ENCODE peak calls at places on chromosomes 11 and 22, in ten cellular contexts. One of them, this sample, is unnamed.

GRCh38 chr11:128757235-128757711 is 63.4 kb downstream of the FLI1 start:
- DNase-seq in AG10803: no peak
- DNase-seq in kidney glomerular epithelial cell: no peak
- DNase-seq in NCI-H1092: no peak
- DNase-seq in RWPE1: no peak
- DNase-seq in stimulated activated effector memory CD8-positive, alpha-beta T cell treated with anti-CD3 and anti-CD28 coated beads, Interleukin-12 subunit alpha, Interleukin-12 subunit beta, amount 100 ng/mL, for 72 hours: peak
- DNase-seq in skeletal muscle cell: no peak
- DNase-seq in activated gamma-delta T cell treated with anti-CD3 and anti-CD28 coated beads, Interleukin-2, amount 50 U/mL, for 16 hours: peak
- DNase-seq in GM10248: peak
- DNase-seq in stimulated activated CD4-positive, alpha-beta T cell treated with anti-CD3 and anti-CD28 coated beads, Interleukin-15, amount 100 ng/mL, for 1 hour: peak
- DNase-seq in this sample: no peak

GRCh38 chr22:38490915-38491314 is 15.2 kb downstream of the DDX17 start:
- DNase-seq in AG10803: no peak
- DNase-seq in kidney glomerular epithelial cell: peak
- DNase-seq in NCI-H1092: no peak
- DNase-seq in RWPE1: no peak
- DNase-seq in stimulated activated effector memory CD8-positive, alpha-beta T cell treated with anti-CD3 and anti-CD28 coated beads, Interleukin-12 subunit alpha, Interleukin-12 subunit beta, amount 100 ng/mL, for 72 hours: no peak
- DNase-seq in skeletal muscle cell: peak
- DNase-seq in activated gamma-delta T cell treated with anti-CD3 and anti-CD28 coated beads, Interleukin-2, amount 50 U/mL, for 16 hours: no peak
- DNase-seq in GM10248: no peak
- DNase-seq in stimulated activated CD4-positive, alpha-beta T cell treated with anti-CD3 and anti-CD28 coated beads, Interleukin-15, amount 100 ng/mL, for 1 hour: no peak
- DNase-seq in this sample: no peak

GRCh38 chr11:88552377-88553029 is 215.0 kb upstream of the CTSC start:
- DNase-seq in AG10803: peak
- DNase-seq in kidney glomerular epithelial cell: peak
- DNase-seq in NCI-H1092: peak
- DNase-seq in RWPE1: peak
- DNase-seq in stimulated activated effector memory CD8-positive, alpha-beta T cell treated with anti-CD3 and anti-CD28 coated beads, Interleukin-12 subunit alpha, Interleukin-12 subunit beta, amount 100 ng/mL, for 72 hours: peak
- DNase-seq in skeletal muscle cell: no peak
- DNase-seq in activated gamma-delta T cell treated with anti-CD3 and anti-CD28 coated beads, Interleukin-2, amount 50 U/mL, for 16 hours: peak
- DNase-seq in GM10248: peak
- DNase-seq in stimulated activated CD4-positive, alpha-beta T cell treated with anti-CD3 and anti-CD28 coated beads, Interleukin-15, amount 100 ng/mL, for 1 hour: peak
- DNase-seq in this sample: no peak

GRCh38 chr11:131817701-131818188 is 447.3 kb downstream of the NTM start:
- DNase-seq in AG10803: no peak
- DNase-seq in kidney glomerular epithelial cell: no peak
- DNase-seq in NCI-H1092: peak
- DNase-seq in RWPE1: no peak
- DNase-seq in stimulated activated effector memory CD8-positive, alpha-beta T cell treated with anti-CD3 and anti-CD28 coated beads, Interleukin-12 subunit alpha, Interleukin-12 subunit beta, amount 100 ng/mL, for 72 hours: no peak
- DNase-seq in skeletal muscle cell: no peak
- DNase-seq in activated gamma-delta T cell treated with anti-CD3 and anti-CD28 coated beads, Interleukin-2, amount 50 U/mL, for 16 hours: no peak
- DNase-seq in GM10248: no peak
- DNase-seq in stimulated activated CD4-positive, alpha-beta T cell treated with anti-CD3 and anti-CD28 coated beads, Interleukin-15, amount 100 ng/mL, for 1 hour: no peak
- DNase-seq in this sample: no peak

GRCh38 chr11:102457865-102458264 is 5.3 kb upstream of the TMEM123 start:
- DNase-seq in AG10803: no peak
- DNase-seq in kidney glomerular epithelial cell: no peak
- DNase-seq in NCI-H1092: peak
- DNase-seq in RWPE1: no peak
- DNase-seq in stimulated activated effector memory CD8-positive, alpha-beta T cell treated with anti-CD3 and anti-CD28 coated beads, Interleukin-12 subunit alpha, Interleukin-12 subunit beta, amount 100 ng/mL, for 72 hours: peak
- DNase-seq in skeletal muscle cell: no peak
- DNase-seq in activated gamma-delta T cell treated with anti-CD3 and anti-CD28 coated beads, Interleukin-2, amount 50 U/mL, for 16 hours: no peak
- DNase-seq in GM10248: no peak
- DNase-seq in stimulated activated CD4-positive, alpha-beta T cell treated with anti-CD3 and anti-CD28 coated beads, Interleukin-15, amount 100 ng/mL, for 1 hour: no peak
- DNase-seq in this sample: no peak

GRCh38 chr11:107477820-107478219 is 20.2 kb upstream of the CWF19L2 start:
- DNase-seq in AG10803: no peak
- DNase-seq in kidney glomerular epithelial cell: no peak
- DNase-seq in NCI-H1092: no peak
- DNase-seq in RWPE1: no peak
- DNase-seq in stimulated activated effector memory CD8-positive, alpha-beta T cell treated with anti-CD3 and anti-CD28 coated beads, Interleukin-12 subunit alpha, Interleukin-12 subunit beta, amount 100 ng/mL, for 72 hours: no peak
- DNase-seq in skeletal muscle cell: no peak
- DNase-seq in activated gamma-delta T cell treated with anti-CD3 and anti-CD28 coated beads, Interleukin-2, amount 50 U/mL, for 16 hours: no peak
- DNase-seq in GM10248: no peak
- DNase-seq in stimulated activated CD4-positive, alpha-beta T cell treated with anti-CD3 and anti-CD28 coated beads, Interleukin-15, amount 100 ng/mL, for 1 hour: no peak
- DNase-seq in this sample: no peak

GRCh38 chr11:14386895-14387480 is 28.0 kb upstream of the RRAS2 start:
- DNase-seq in AG10803: peak
- DNase-seq in kidney glomerular epithelial cell: peak
- DNase-seq in NCI-H1092: peak
- DNase-seq in RWPE1: no peak
- DNase-seq in stimulated activated effector memory CD8-positive, alpha-beta T cell treated with anti-CD3 and anti-CD28 coated beads, Interleukin-12 subunit alpha, Interleukin-12 subunit beta, amount 100 ng/mL, for 72 hours: no peak
- DNase-seq in skeletal muscle cell: peak
- DNase-seq in activated gamma-delta T cell treated with anti-CD3 and anti-CD28 coated beads, Interleukin-2, amount 50 U/mL, for 16 hours: no peak
- DNase-seq in GM10248: no peak
- DNase-seq in stimulated activated CD4-positive, alpha-beta T cell treated with anti-CD3 and anti-CD28 coated beads, Interleukin-15, amount 100 ng/mL, for 1 hour: no peak
- DNase-seq in this sample: no peak

GRCh38 chr22:37896181-37896592 is 9.9 kb upstream of the MICALL1 start:
- DNase-seq in AG10803: no peak
- DNase-seq in kidney glomerular epithelial cell: no peak
- DNase-seq in NCI-H1092: no peak
- DNase-seq in RWPE1: peak
- DNase-seq in stimulated activated effector memory CD8-positive, alpha-beta T cell treated with anti-CD3 and anti-CD28 coated beads, Interleukin-12 subunit alpha, Interleukin-12 subunit beta, amount 100 ng/mL, for 72 hours: peak
- DNase-seq in skeletal muscle cell: no peak
- DNase-seq in activated gamma-delta T cell treated with anti-CD3 and anti-CD28 coated beads, Interleukin-2, amount 50 U/mL, for 16 hours: peak
- DNase-seq in GM10248: peak
- DNase-seq in stimulated activated CD4-positive, alpha-beta T cell treated with anti-CD3 and anti-CD28 coated beads, Interleukin-15, amount 100 ng/mL, for 1 hour: no peak
- DNase-seq in this sample: no peak

GRCh38 chr22:29503811-29504372 is 23.9 kb downstream of the NEFH start:
- DNase-seq in AG10803: peak
- DNase-seq in kidney glomerular epithelial cell: peak
- DNase-seq in NCI-H1092: no peak
- DNase-seq in RWPE1: no peak
- DNase-seq in stimulated activated effector memory CD8-positive, alpha-beta T cell treated with anti-CD3 and anti-CD28 coated beads, Interleukin-12 subunit alpha, Interleukin-12 subunit beta, amount 100 ng/mL, for 72 hours: no peak
- DNase-seq in skeletal muscle cell: peak
- DNase-seq in activated gamma-delta T cell treated with anti-CD3 and anti-CD28 coated beads, Interleukin-2, amount 50 U/mL, for 16 hours: no peak
- DNase-seq in GM10248: no peak
- DNase-seq in stimulated activated CD4-positive, alpha-beta T cell treated with anti-CD3 and anti-CD28 coated beads, Interleukin-15, amount 100 ng/mL, for 1 hour: no peak
- DNase-seq in this sample: peak

GRCh38 chr11:56885182-56885581 is 103.5 kb upstream of the OR5AK2 start:
- DNase-seq in AG10803: no peak
- DNase-seq in kidney glomerular epithelial cell: no peak
- DNase-seq in NCI-H1092: peak
- DNase-seq in RWPE1: no peak
- DNase-seq in stimulated activated effector memory CD8-positive, alpha-beta T cell treated with anti-CD3 and anti-CD28 coated beads, Interleukin-12 subunit alpha, Interleukin-12 subunit beta, amount 100 ng/mL, for 72 hours: no peak
- DNase-seq in skeletal muscle cell: no peak
- DNase-seq in activated gamma-delta T cell treated with anti-CD3 and anti-CD28 coated beads, Interleukin-2, amount 50 U/mL, for 16 hours: no peak
- DNase-seq in GM10248: no peak
- DNase-seq in stimulated activated CD4-positive, alpha-beta T cell treated with anti-CD3 and anti-CD28 coated beads, Interleukin-15, amount 100 ng/mL, for 1 hour: no peak
- DNase-seq in this sample: no peak

GRCh38 chr11:36376888-36377758 is 81.0 kb downstream of the PRR5L start:
- DNase-seq in AG10803: peak
- DNase-seq in kidney glomerular epithelial cell: no peak
- DNase-seq in NCI-H1092: no peak
- DNase-seq in RWPE1: peak
- DNase-seq in stimulated activated effector memory CD8-positive, alpha-beta T cell treated with anti-CD3 and anti-CD28 coated beads, Interleukin-12 subunit alpha, Interleukin-12 subunit beta, amount 100 ng/mL, for 72 hours: peak
- DNase-seq in skeletal muscle cell: no peak
- DNase-seq in activated gamma-delta T cell treated with anti-CD3 and anti-CD28 coated beads, Interleukin-2, amount 50 U/mL, for 16 hours: peak
- DNase-seq in GM10248: peak
- DNase-seq in stimulated activated CD4-positive, alpha-beta T cell treated with anti-CD3 and anti-CD28 coated beads, Interleukin-15, amount 100 ng/mL, for 1 hour: no peak
- DNase-seq in this sample: no peak

GRCh38 chr22:28172948-28173360 is 253.9 kb upstream of the PITPNB start:
- DNase-seq in AG10803: no peak
- DNase-seq in kidney glomerular epithelial cell: no peak
- DNase-seq in NCI-H1092: no peak
- DNase-seq in RWPE1: peak
- DNase-seq in stimulated activated effector memory CD8-positive, alpha-beta T cell treated with anti-CD3 and anti-CD28 coated beads, Interleukin-12 subunit alpha, Interleukin-12 subunit beta, amount 100 ng/mL, for 72 hours: no peak
- DNase-seq in skeletal muscle cell: no peak
- DNase-seq in activated gamma-delta T cell treated with anti-CD3 and anti-CD28 coated beads, Interleukin-2, amount 50 U/mL, for 16 hours: no peak
- DNase-seq in GM10248: no peak
- DNase-seq in stimulated activated CD4-positive, alpha-beta T cell treated with anti-CD3 and anti-CD28 coated beads, Interleukin-15, amount 100 ng/mL, for 1 hour: no peak
- DNase-seq in this sample: no peak

GRCh38 chr11:114236829-114237228 is 59.4 kb upstream of the NNMT start:
- DNase-seq in AG10803: no peak
- DNase-seq in kidney glomerular epithelial cell: no peak
- DNase-seq in NCI-H1092: no peak
- DNase-seq in RWPE1: peak
- DNase-seq in stimulated activated effector memory CD8-positive, alpha-beta T cell treated with anti-CD3 and anti-CD28 coated beads, Interleukin-12 subunit alpha, Interleukin-12 subunit beta, amount 100 ng/mL, for 72 hours: no peak
- DNase-seq in skeletal muscle cell: peak
- DNase-seq in activated gamma-delta T cell treated with anti-CD3 and anti-CD28 coated beads, Interleukin-2, amount 50 U/mL, for 16 hours: no peak
- DNase-seq in GM10248: no peak
- DNase-seq in stimulated activated CD4-positive, alpha-beta T cell treated with anti-CD3 and anti-CD28 coated beads, Interleukin-15, amount 100 ng/mL, for 1 hour: no peak
- DNase-seq in this sample: no peak

GRCh38 chr11:17894929-17895658 is 117.8 kb downstream of the SERGEF start:
- DNase-seq in AG10803: no peak
- DNase-seq in kidney glomerular epithelial cell: no peak
- DNase-seq in NCI-H1092: no peak
- DNase-seq in RWPE1: no peak
- DNase-seq in stimulated activated effector memory CD8-positive, alpha-beta T cell treated with anti-CD3 and anti-CD28 coated beads, Interleukin-12 subunit alpha, Interleukin-12 subunit beta, amount 100 ng/mL, for 72 hours: no peak
- DNase-seq in skeletal muscle cell: no peak
- DNase-seq in activated gamma-delta T cell treated with anti-CD3 and anti-CD28 coated beads, Interleukin-2, amount 50 U/mL, for 16 hours: no peak
- DNase-seq in GM10248: no peak
- DNase-seq in stimulated activated CD4-positive, alpha-beta T cell treated with anti-CD3 and anti-CD28 coated beads, Interleukin-15, amount 100 ng/mL, for 1 hour: no peak
- DNase-seq in this sample: no peak

GRCh38 chr11:1205121-1205986 is 17.5 kb upstream of the MUC5B start:
- DNase-seq in AG10803: no peak
- DNase-seq in kidney glomerular epithelial cell: no peak
- DNase-seq in NCI-H1092: no peak
- DNase-seq in RWPE1: no peak
- DNase-seq in stimulated activated effector memory CD8-positive, alpha-beta T cell treated with anti-CD3 and anti-CD28 coated beads, Interleukin-12 subunit alpha, Interleukin-12 subunit beta, amount 100 ng/mL, for 72 hours: no peak
- DNase-seq in skeletal muscle cell: no peak
- DNase-seq in activated gamma-delta T cell treated with anti-CD3 and anti-CD28 coated beads, Interleukin-2, amount 50 U/mL, for 16 hours: no peak
- DNase-seq in GM10248: no peak
- DNase-seq in stimulated activated CD4-positive, alpha-beta T cell treated with anti-CD3 and anti-CD28 coated beads, Interleukin-15, amount 100 ng/mL, for 1 hour: no peak
- DNase-seq in this sample: no peak

GRCh38 chr22:24426436-24426835 is 963 bp upstream of the ADORA2A start:
- DNase-seq in AG10803: no peak
- DNase-seq in kidney glomerular epithelial cell: no peak
- DNase-seq in NCI-H1092: no peak
- DNase-seq in RWPE1: no peak
- DNase-seq in stimulated activated effector memory CD8-positive, alpha-beta T cell treated with anti-CD3 and anti-CD28 coated beads, Interleukin-12 subunit alpha, Interleukin-12 subunit beta, amount 100 ng/mL, for 72 hours: no peak
- DNase-seq in skeletal muscle cell: no peak
- DNase-seq in activated gamma-delta T cell treated with anti-CD3 and anti-CD28 coated beads, Interleukin-2, amount 50 U/mL, for 16 hours: no peak
- DNase-seq in GM10248: no peak
- DNase-seq in stimulated activated CD4-positive, alpha-beta T cell treated with anti-CD3 and anti-CD28 coated beads, Interleukin-15, amount 100 ng/mL, for 1 hour: no peak
- DNase-seq in this sample: no peak

GRCh38 chr11:72930011-72930410 is 115.8 kb downstream of the ATG16L2 start:
- DNase-seq in AG10803: peak
- DNase-seq in kidney glomerular epithelial cell: no peak
- DNase-seq in NCI-H1092: peak
- DNase-seq in RWPE1: no peak
- DNase-seq in stimulated activated effector memory CD8-positive, alpha-beta T cell treated with anti-CD3 and anti-CD28 coated beads, Interleukin-12 subunit alpha, Interleukin-12 subunit beta, amount 100 ng/mL, for 72 hours: no peak
- DNase-seq in skeletal muscle cell: peak
- DNase-seq in activated gamma-delta T cell treated with anti-CD3 and anti-CD28 coated beads, Interleukin-2, amount 50 U/mL, for 16 hours: no peak
- DNase-seq in GM10248: no peak
- DNase-seq in stimulated activated CD4-positive, alpha-beta T cell treated with anti-CD3 and anti-CD28 coated beads, Interleukin-15, amount 100 ng/mL, for 1 hour: no peak
- DNase-seq in this sample: peak

GRCh38 chr11:71179877-71180276 is 72.5 kb downstream of the SHANK2 start:
- DNase-seq in AG10803: no peak
- DNase-seq in kidney glomerular epithelial cell: no peak
- DNase-seq in NCI-H1092: no peak
- DNase-seq in RWPE1: no peak
- DNase-seq in stimulated activated effector memory CD8-positive, alpha-beta T cell treated with anti-CD3 and anti-CD28 coated beads, Interleukin-12 subunit alpha, Interleukin-12 subunit beta, amount 100 ng/mL, for 72 hours: no peak
- DNase-seq in skeletal muscle cell: no peak
- DNase-seq in activated gamma-delta T cell treated with anti-CD3 and anti-CD28 coated beads, Interleukin-2, amount 50 U/mL, for 16 hours: no peak
- DNase-seq in GM10248: no peak
- DNase-seq in stimulated activated CD4-positive, alpha-beta T cell treated with anti-CD3 and anti-CD28 coated beads, Interleukin-15, amount 100 ng/mL, for 1 hour: no peak
- DNase-seq in this sample: no peak

GRCh38 chr11:64627371-64627770 is 36.4 kb downstream of the SLC22A12 start:
- DNase-seq in AG10803: no peak
- DNase-seq in kidney glomerular epithelial cell: no peak
- DNase-seq in NCI-H1092: no peak
- DNase-seq in RWPE1: no peak
- DNase-seq in stimulated activated effector memory CD8-positive, alpha-beta T cell treated with anti-CD3 and anti-CD28 coated beads, Interleukin-12 subunit alpha, Interleukin-12 subunit beta, amount 100 ng/mL, for 72 hours: no peak
- DNase-seq in skeletal muscle cell: no peak
- DNase-seq in activated gamma-delta T cell treated with anti-CD3 and anti-CD28 coated beads, Interleukin-2, amount 50 U/mL, for 16 hours: no peak
- DNase-seq in GM10248: no peak
- DNase-seq in stimulated activated CD4-positive, alpha-beta T cell treated with anti-CD3 and anti-CD28 coated beads, Interleukin-15, amount 100 ng/mL, for 1 hour: no peak
- DNase-seq in this sample: no peak

GRCh38 chr22:45212306-45212709 is 28.4 kb downstream of the KIAA0930 start:
- DNase-seq in AG10803: peak
- DNase-seq in kidney glomerular epithelial cell: peak
- DNase-seq in NCI-H1092: no peak
- DNase-seq in RWPE1: peak
- DNase-seq in stimulated activated effector memory CD8-positive, alpha-beta T cell treated with anti-CD3 and anti-CD28 coated beads, Interleukin-12 subunit alpha, Interleukin-12 subunit beta, amount 100 ng/mL, for 72 hours: no peak
- DNase-seq in skeletal muscle cell: peak
- DNase-seq in activated gamma-delta T cell treated with anti-CD3 and anti-CD28 coated beads, Interleukin-2, amount 50 U/mL, for 16 hours: no peak
- DNase-seq in GM10248: no peak
- DNase-seq in stimulated activated CD4-positive, alpha-beta T cell treated with anti-CD3 and anti-CD28 coated beads, Interleukin-15, amount 100 ng/mL, for 1 hour: no peak
- DNase-seq in this sample: peak

GRCh38 chr22:29345932-29346331 is 30.4 kb upstream of the RASL10A start:
- DNase-seq in AG10803: peak
- DNase-seq in kidney glomerular epithelial cell: no peak
- DNase-seq in NCI-H1092: no peak
- DNase-seq in RWPE1: no peak
- DNase-seq in stimulated activated effector memory CD8-positive, alpha-beta T cell treated with anti-CD3 and anti-CD28 coated beads, Interleukin-12 subunit alpha, Interleukin-12 subunit beta, amount 100 ng/mL, for 72 hours: no peak
- DNase-seq in skeletal muscle cell: no peak
- DNase-seq in activated gamma-delta T cell treated with anti-CD3 and anti-CD28 coated beads, Interleukin-2, amount 50 U/mL, for 16 hours: no peak
- DNase-seq in GM10248: no peak
- DNase-seq in stimulated activated CD4-positive, alpha-beta T cell treated with anti-CD3 and anti-CD28 coated beads, Interleukin-15, amount 100 ng/mL, for 1 hour: no peak
- DNase-seq in this sample: no peak

GRCh38 chr22:28155808-28156207 is 236.8 kb upstream of the PITPNB start:
- DNase-seq in AG10803: peak
- DNase-seq in kidney glomerular epithelial cell: no peak
- DNase-seq in NCI-H1092: no peak
- DNase-seq in RWPE1: no peak
- DNase-seq in stimulated activated effector memory CD8-positive, alpha-beta T cell treated with anti-CD3 and anti-CD28 coated beads, Interleukin-12 subunit alpha, Interleukin-12 subunit beta, amount 100 ng/mL, for 72 hours: no peak
- DNase-seq in skeletal muscle cell: no peak
- DNase-seq in activated gamma-delta T cell treated with anti-CD3 and anti-CD28 coated beads, Interleukin-2, amount 50 U/mL, for 16 hours: no peak
- DNase-seq in GM10248: no peak
- DNase-seq in stimulated activated CD4-positive, alpha-beta T cell treated with anti-CD3 and anti-CD28 coated beads, Interleukin-15, amount 100 ng/mL, for 1 hour: no peak
- DNase-seq in this sample: no peak

GRCh38 chr11:111283945-111284481 is 14.3 kb upstream of the POU2AF3 start:
- DNase-seq in AG10803: no peak
- DNase-seq in kidney glomerular epithelial cell: no peak
- DNase-seq in NCI-H1092: no peak
- DNase-seq in RWPE1: no peak
- DNase-seq in stimulated activated effector memory CD8-positive, alpha-beta T cell treated with anti-CD3 and anti-CD28 coated beads, Interleukin-12 subunit alpha, Interleukin-12 subunit beta, amount 100 ng/mL, for 72 hours: no peak
- DNase-seq in skeletal muscle cell: peak
- DNase-seq in activated gamma-delta T cell treated with anti-CD3 and anti-CD28 coated beads, Interleukin-2, amount 50 U/mL, for 16 hours: no peak
- DNase-seq in GM10248: no peak
- DNase-seq in stimulated activated CD4-positive, alpha-beta T cell treated with anti-CD3 and anti-CD28 coated beads, Interleukin-15, amount 100 ng/mL, for 1 hour: no peak
- DNase-seq in this sample: no peak

GRCh38 chr11:2168286-2169000 is 3.2 kb downstream of the TH start:
- DNase-seq in AG10803: no peak
- DNase-seq in kidney glomerular epithelial cell: no peak
- DNase-seq in NCI-H1092: no peak
- DNase-seq in RWPE1: no peak
- DNase-seq in stimulated activated effector memory CD8-positive, alpha-beta T cell treated with anti-CD3 and anti-CD28 coated beads, Interleukin-12 subunit alpha, Interleukin-12 subunit beta, amount 100 ng/mL, for 72 hours: no peak
- DNase-seq in skeletal muscle cell: no peak
- DNase-seq in activated gamma-delta T cell treated with anti-CD3 and anti-CD28 coated beads, Interleukin-2, amount 50 U/mL, for 16 hours: no peak
- DNase-seq in GM10248: no peak
- DNase-seq in stimulated activated CD4-positive, alpha-beta T cell treated with anti-CD3 and anti-CD28 coated beads, Interleukin-15, amount 100 ng/mL, for 1 hour: no peak
- DNase-seq in this sample: no peak

GRCh38 chr11:106420048-106420665 is 342.7 kb downstream of the AASDHPPT start:
- DNase-seq in AG10803: no peak
- DNase-seq in kidney glomerular epithelial cell: no peak
- DNase-seq in NCI-H1092: no peak
- DNase-seq in RWPE1: no peak
- DNase-seq in stimulated activated effector memory CD8-positive, alpha-beta T cell treated with anti-CD3 and anti-CD28 coated beads, Interleukin-12 subunit alpha, Interleukin-12 subunit beta, amount 100 ng/mL, for 72 hours: no peak
- DNase-seq in skeletal muscle cell: no peak
- DNase-seq in activated gamma-delta T cell treated with anti-CD3 and anti-CD28 coated beads, Interleukin-2, amount 50 U/mL, for 16 hours: no peak
- DNase-seq in GM10248: no peak
- DNase-seq in stimulated activated CD4-positive, alpha-beta T cell treated with anti-CD3 and anti-CD28 coated beads, Interleukin-15, amount 100 ng/mL, for 1 hour: no peak
- DNase-seq in this sample: no peak

GRCh38 chr11:95255523-95256165 is 24.6 kb upstream of the SESN3 start:
- DNase-seq in AG10803: no peak
- DNase-seq in kidney glomerular epithelial cell: no peak
- DNase-seq in NCI-H1092: peak
- DNase-seq in RWPE1: no peak
- DNase-seq in stimulated activated effector memory CD8-positive, alpha-beta T cell treated with anti-CD3 and anti-CD28 coated beads, Interleukin-12 subunit alpha, Interleukin-12 subunit beta, amount 100 ng/mL, for 72 hours: no peak
- DNase-seq in skeletal muscle cell: no peak
- DNase-seq in activated gamma-delta T cell treated with anti-CD3 and anti-CD28 coated beads, Interleukin-2, amount 50 U/mL, for 16 hours: no peak
- DNase-seq in GM10248: no peak
- DNase-seq in stimulated activated CD4-positive, alpha-beta T cell treated with anti-CD3 and anti-CD28 coated beads, Interleukin-15, amount 100 ng/mL, for 1 hour: no peak
- DNase-seq in this sample: no peak

GRCh38 chr22:19177164-19178064 is 1.1 kb downstream of the SLC25A1 start:
- DNase-seq in AG10803: no peak
- DNase-seq in kidney glomerular epithelial cell: no peak
- DNase-seq in NCI-H1092: no peak
- DNase-seq in RWPE1: no peak
- DNase-seq in stimulated activated effector memory CD8-positive, alpha-beta T cell treated with anti-CD3 and anti-CD28 coated beads, Interleukin-12 subunit alpha, Interleukin-12 subunit beta, amount 100 ng/mL, for 72 hours: no peak
- DNase-seq in skeletal muscle cell: no peak
- DNase-seq in activated gamma-delta T cell treated with anti-CD3 and anti-CD28 coated beads, Interleukin-2, amount 50 U/mL, for 16 hours: no peak
- DNase-seq in GM10248: no peak
- DNase-seq in stimulated activated CD4-positive, alpha-beta T cell treated with anti-CD3 and anti-CD28 coated beads, Interleukin-15, amount 100 ng/mL, for 1 hour: no peak
- DNase-seq in this sample: no peak

GRCh38 chr11:134068829-134069425 is at the start of gene JAM3:
- DNase-seq in AG10803: peak
- DNase-seq in kidney glomerular epithelial cell: peak
- DNase-seq in NCI-H1092: peak
- DNase-seq in RWPE1: peak
- DNase-seq in stimulated activated effector memory CD8-positive, alpha-beta T cell treated with anti-CD3 and anti-CD28 coated beads, Interleukin-12 subunit alpha, Interleukin-12 subunit beta, amount 100 ng/mL, for 72 hours: peak
- DNase-seq in skeletal muscle cell: peak
- DNase-seq in activated gamma-delta T cell treated with anti-CD3 and anti-CD28 coated beads, Interleukin-2, amount 50 U/mL, for 16 hours: peak
- DNase-seq in GM10248: peak
- DNase-seq in stimulated activated CD4-positive, alpha-beta T cell treated with anti-CD3 and anti-CD28 coated beads, Interleukin-15, amount 100 ng/mL, for 1 hour: peak
- DNase-seq in this sample: peak

This sample was measured in retinal pigment epithelial cell.